ENCODE peak calls at places on chromosomes 11 and 22, in five cellular contexts. H is lower lobe of right lung, R is lung, N is upper lobe of right lung, S is AG09319. W is an unnamed sample.

GRCh38 chr11:86183694-86184093 is 60.9 kb upstream of the EED start:
- DNase-seq in R (no peak), S (no peak), H (no peak), N (no peak), W (peak; percentile 58)

GRCh38 chr11:33294224-33294623 is 37.0 kb downstream of the HIPK3 start:
- DNase-seq in H (no peak), N (no peak), S (no peak), R (no peak), W (no peak)

GRCh38 chr11:106217456-106217855 is 140.0 kb downstream of the AASDHPPT start:
- DNase-seq in R (no peak), S (no peak), N (no peak), H (no peak), W (no peak)

GRCh38 chr11:1673841-1674193 is 23.2 kb upstream of the KRTAP5-6 start:
- DNase-seq in N (no peak), S (no peak), H (no peak), R (no peak), W (no peak)

GRCh38 chr11:61632096-61632495 is 48.1 kb upstream of the DAGLA start:
- DNase-seq in R (no peak), N (no peak), H (no peak), S (no peak), W (no peak)

GRCh38 chr22:39808087-39808486 is 85.5 kb downstream of the ENTHD1 start:
- DNase-seq in S (no peak), H (no peak), N (no peak), R (no peak), W (no peak)

GRCh38 chr22:44707752-44708151 is 5.7 kb downstream of the PRR5 start:
- DNase-seq in S (no peak), N (no peak), R (no peak), H (no peak), W (no peak)

GRCh38 chr11:61966673-61967176 is 709 bp downstream of the FTH1 start:
- DNase-seq in S (no peak), N (peak; percentile 70), H (no peak), R (no peak), W (no peak)

GRCh38 chr22:39349967-39350802 is at the start of gene SYNGR1:
- DNase-seq in R (no peak), H (peak; percentile 51), S (no peak), N (no peak), W (no peak)

GRCh38 chr11:116353517-116353916 is 419.3 kb downstream of the BUD13 start:
- DNase-seq in S (no peak), R (no peak), H (no peak), N (no peak), W (no peak)

GRCh38 chr11:72511393-72512047 is 77.2 kb upstream of the CLPB start:
- DNase-seq in R (no peak), N (no peak), H (no peak), S (no peak), W (no peak)

GRCh38 chr22:35044607-35045390 is 21.2 kb upstream of the ISX start:
- DNase-seq in S (no peak), N (no peak), R (no peak), H (no peak), W (no peak)

GRCh38 chr22:39360674-39361413 is 11.1 kb downstream of the SYNGR1 start:
- DNase-seq in S (no peak), R (no peak), H (no peak), N (no peak), W (no peak)

GRCh38 chr22:43298062-43298801 is 44.9 kb downstream of the SCUBE1 start:
- DNase-seq in S (no peak), H (no peak), R (no peak), N (no peak), W (no peak)

GRCh38 chr22:20094158-20094807 is 14.2 kb downstream of the DGCR8 start:
- DNase-seq in S (no peak), H (peak; percentile 37), N (peak; percentile 46), R (no peak), W (no peak)

GRCh38 chr11:93253111-93253510 is 55.3 kb upstream of the SLC36A4 start:
- DNase-seq in S (no peak), R (no peak), N (no peak), H (no peak), W (no peak)

GRCh38 chr11:29190313-29190712 is 826.5 kb downstream of the KCNA4 start:
- DNase-seq in S (no peak), R (no peak), N (no peak), H (no peak), W (no peak)

GRCh38 chr11:18523079-18523478 is 3.7 kb downstream of the TSG101 start:
- DNase-seq in N (no peak), S (no peak), R (no peak), H (no peak), W (no peak)

GRCh38 chr11:18521123-18521522 is 5.6 kb downstream of the TSG101 start:
- DNase-seq in S (no peak), N (no peak), H (no peak), R (no peak), W (no peak)

GRCh38 chr11:18526130-18526520 is 617 bp downstream of the TSG101 start:
- DNase-seq in N (no peak), H (no peak), S (no peak), R (no peak), W (no peak)

GRCh38 chr11:18524248-18524647 is 2.5 kb downstream of the TSG101 start:
- DNase-seq in S (no peak), N (no peak), R (no peak), H (no peak), W (no peak)

DNA sequence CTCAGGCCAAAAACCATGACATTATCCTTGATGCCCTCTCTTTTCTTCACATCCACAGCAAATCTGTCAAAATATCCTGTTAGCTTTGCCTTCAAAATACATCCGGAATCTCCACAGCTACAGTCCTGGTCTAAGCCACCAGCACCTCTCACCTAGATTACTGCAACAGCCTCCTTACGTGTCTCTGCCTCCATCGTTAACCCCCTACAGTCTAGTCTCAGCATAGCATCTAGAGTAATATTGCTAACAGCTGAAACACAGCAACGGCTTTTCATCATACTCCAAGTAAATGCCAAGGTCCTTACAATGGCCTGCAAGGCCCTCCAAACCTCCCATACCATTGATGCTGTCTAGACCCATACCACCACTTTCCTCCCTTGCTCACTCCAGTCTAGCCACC is 4.4 kb downstream of the TSG101 start:
- DNase-seq in R (no peak), N (no peak), S (no peak), H (no peak), W (no peak)
- TF ChIP-seq CTCF in R (no peak), N (no peak), S (no peak), H (no peak), W (no peak)

GRCh38 chr22:26778372-26778771 is 121.0 kb downstream of the MIAT start:
- DNase-seq in S (no peak), R (no peak), N (no peak), H (no peak), W (no peak)

GRCh38 chr22:26779929-26780328 is 122.5 kb downstream of the MIAT start:
- DNase-seq in S (no peak), H (no peak), R (no peak), N (no peak), W (no peak)

GRCh38 chr22:26779108-26779507 is 121.7 kb downstream of the MIAT start:
- DNase-seq in S (no peak), R (no peak), H (no peak), N (no peak), W (no peak)

GRCh38 chr22:26777402-26777801 is 120.0 kb downstream of the MIAT start:
- DNase-seq in H (no peak), S (no peak), N (no peak), R (no peak), W (no peak)

DNA sequence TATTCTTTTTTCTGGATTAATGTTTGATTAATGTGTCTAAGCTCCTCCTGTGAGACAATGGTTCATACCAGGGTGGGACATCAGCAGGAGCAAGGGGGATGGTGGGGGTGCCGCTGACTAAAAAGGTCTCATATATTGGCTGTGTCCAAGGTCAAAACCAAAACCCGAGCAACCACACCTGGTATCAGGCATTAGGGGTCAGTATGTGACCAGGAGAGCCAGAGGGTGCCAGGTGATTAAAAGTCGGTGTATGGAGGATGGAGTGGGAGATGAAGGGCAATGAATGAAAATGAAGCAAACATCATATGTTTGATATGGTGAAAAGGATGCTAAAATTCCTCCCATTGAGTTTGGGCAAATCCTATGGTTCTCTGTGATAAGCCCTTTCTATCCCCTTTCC is 118.0 kb downstream of the MIAT start:
- DNase-seq in H (no peak), S (no peak), N (no peak), R (no peak), W (no peak)
- TF ChIP-seq CTCF in H (no peak), S (no peak), N (no peak), R (no peak), W (no peak)

GRCh38 chr11:43735115-43735514 is 54.6 kb downstream of the HSD17B12 start:
- DNase-seq in R (no peak), S (no peak), N (no peak), H (no peak), W (no peak)

GRCh38 chr11:43737194-43737575 is 56.6 kb downstream of the HSD17B12 start:
- DNase-seq in H (no peak), R (no peak), N (no peak), S (no peak), W (no peak)

GRCh38 chr11:43734256-43734655 is 53.7 kb downstream of the HSD17B12 start:
- DNase-seq in S (no peak), N (no peak), H (no peak), R (no peak), W (no peak)

GRCh38 chr11:43736502-43737193 is 56.1 kb downstream of the HSD17B12 start:
- DNase-seq in H (no peak), S (peak; percentile 30), R (no peak), N (no peak), W (no peak)

GRCh38 chr11:43735931-43736330 is 55.4 kb downstream of the HSD17B12 start:
- DNase-seq in S (no peak), N (no peak), H (no peak), R (no peak), W (no peak)
- TF ChIP-seq CTCF in S (peak; percentile 21), N (no peak), H (no peak), R (no peak), W (no peak)

GRCh38 chr11:17533341-17533740 is 10.9 kb downstream of the USH1C start:
- DNase-seq in N (no peak), H (no peak), S (no peak), R (no peak), W (no peak)

GRCh38 chr11:17538054-17538453 is 6.2 kb downstream of the USH1C start:
- DNase-seq in H (no peak), R (no peak), N (no peak), S (no peak), W (no peak)

GRCh38 chr11:17537261-17537660 is 7.0 kb downstream of the USH1C start:
- DNase-seq in R (no peak), S (no peak), H (no peak), N (no peak), W (no peak)

GRCh38 chr11:17533782-17534415 is 10.3 kb downstream of the USH1C start:
- DNase-seq in S (no peak), N (no peak), H (no peak), R (no peak), W (no peak)

DNA sequence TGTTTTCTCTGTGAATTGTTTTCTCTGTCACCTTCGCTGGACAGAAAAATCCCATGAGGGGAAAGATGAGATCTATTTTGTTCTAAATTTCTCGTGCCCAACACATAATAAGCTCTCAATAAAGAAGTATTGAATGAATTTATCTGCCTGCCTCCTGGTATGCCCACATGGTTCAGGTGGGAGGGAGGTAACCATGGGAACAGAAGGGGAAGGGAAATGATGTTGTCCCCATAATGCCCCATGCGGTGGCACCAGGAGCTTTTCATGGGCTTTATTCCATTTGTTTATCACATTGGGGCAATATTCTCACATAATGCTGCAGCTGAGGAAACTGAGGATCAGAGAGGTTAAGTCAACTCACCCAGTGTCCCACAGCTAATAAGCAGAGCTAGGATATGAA is 8.7 kb downstream of the USH1C start:
- DNase-seq in N (no peak), R (no peak), S (no peak), H (no peak), W (no peak)
- TF ChIP-seq CTCF in N (no peak), R (no peak), S (no peak), H (no peak), W (no peak)

W was measured in CD14-positive monocyte.